ENCODE peak calls at places on chromosomes 11 and 22, in eight cellular contexts. W is sigmoid colon; B is small intestine; I is CD8-positive, alpha-beta memory T cell; X is CD4-positive, alpha-beta T cell; C is GM23338; V is heart left ventricle; L is coronary artery. T is an unnamed sample.

GRCh38 chr11:63553759-63554158 is 9.4 kb downstream of the PLAAT2 start:
- DNase-seq in W (peak; percentile 35), B (peak; percentile 56), I (peak; percentile 84), X (peak; percentile 62), C (no peak), V (no peak), L (peak; percentile 54), T (peak; percentile 84)

GRCh38 chr22:25334091-25334490 is 114.7 kb downstream of the CRYBB2 start:
- DNase-seq in W (no peak), B (peak; percentile 57), I (peak; percentile 53), X (peak; percentile 10), C (peak; percentile 95), V (no peak), L (no peak), T (no peak)

GRCh38 chr11:63663809-63664208 is 7.4 kb downstream of the ATL3 start:
- DNase-seq in W (no peak), B (no peak), I (no peak), X (no peak), C (no peak), V (no peak), L (no peak), T (peak; percentile 94)

GRCh38 chr22:36787594-36787993 is 11.7 kb upstream of the IFT27 start:
- DNase-seq in W (no peak), B (no peak), I (no peak), X (no peak), C (no peak), V (no peak), L (no peak), T (no peak)

GRCh38 chr11:105937738-105938137 is 84.3 kb downstream of the MSANTD4 start:
- DNase-seq in W (no peak), B (no peak), I (no peak), X (no peak), C (peak; percentile 44), V (no peak), L (no peak), T (no peak)

GRCh38 chr22:20241579-20242392 is 26.3 kb downstream of the RTN4R start:
- DNase-seq in W (no peak), B (no peak), I (no peak), X (no peak), C (no peak), V (no peak), L (no peak), T (no peak)

GRCh38 chr11:72240461-72241289 is 3.3 kb downstream of the PHOX2A start:
- DNase-seq in W (peak; percentile 65), B (peak; percentile 8), I (no peak), X (no peak), C (peak; percentile 34), V (no peak), L (no peak), T (peak; percentile 94)

GRCh38 chr11:96167233-96167632 is 175.8 kb downstream of the MAML2 start:
- DNase-seq in W (no peak), B (no peak), I (no peak), X (no peak), C (no peak), V (no peak), L (no peak), T (no peak)

GRCh38 chr11:118870396-118871343 is 13.0 kb upstream of the CXCR5 start:
- DNase-seq in W (peak; percentile 82), B (no peak), I (peak; percentile 58), X (no peak), C (peak; percentile 42), V (no peak), L (peak; percentile 94), T (peak; percentile 83)

GRCh38 chr11:71447791-71448256 is 369 bp downstream of the DHCR7 start:
- DNase-seq in W (no peak), B (peak; percentile 40), I (no peak), X (peak; percentile 43), C (peak; percentile 68), V (peak; percentile 53), L (peak; percentile 80), T (no peak)

GRCh38 chr11:36619502-36619901 is 21.5 kb upstream of the RAG2 start:
- DNase-seq in W (no peak), B (no peak), I (no peak), X (no peak), C (no peak), V (no peak), L (no peak), T (no peak)

GRCh38 chr22:45883811-45884170 is 93.2 kb downstream of the WNT7B start:
- DNase-seq in W (peak; percentile 25), B (no peak), I (no peak), X (no peak), C (no peak), V (no peak), L (no peak), T (no peak)

GRCh38 chr11:12125609-12126149 is 15.3 kb downstream of the MICAL2 start:
- DNase-seq in W (no peak), B (peak; percentile 56), I (no peak), X (no peak), C (no peak), V (no peak), L (no peak), T (no peak)

GRCh38 chr11:2904153-2905052 is 18.8 kb upstream of the CDKN1C start:
- DNase-seq in W (no peak), B (peak; percentile 94), I (no peak), X (no peak), C (no peak), V (no peak), L (no peak), T (no peak)

GRCh38 chr22:50676661-50677492 is 4.3 kb downstream of the SHANK3 start:
- DNase-seq in W (no peak), B (no peak), I (no peak), X (no peak), C (no peak), V (no peak), L (peak; percentile 53), T (peak; percentile 82)

GRCh38 chr22:35915477-35916013 is 113.1 kb downstream of the RBFOX2 start:
- DNase-seq in W (no peak), B (peak; percentile 35), I (no peak), X (no peak), C (no peak), V (no peak), L (no peak), T (peak; percentile 32)

DNA sequence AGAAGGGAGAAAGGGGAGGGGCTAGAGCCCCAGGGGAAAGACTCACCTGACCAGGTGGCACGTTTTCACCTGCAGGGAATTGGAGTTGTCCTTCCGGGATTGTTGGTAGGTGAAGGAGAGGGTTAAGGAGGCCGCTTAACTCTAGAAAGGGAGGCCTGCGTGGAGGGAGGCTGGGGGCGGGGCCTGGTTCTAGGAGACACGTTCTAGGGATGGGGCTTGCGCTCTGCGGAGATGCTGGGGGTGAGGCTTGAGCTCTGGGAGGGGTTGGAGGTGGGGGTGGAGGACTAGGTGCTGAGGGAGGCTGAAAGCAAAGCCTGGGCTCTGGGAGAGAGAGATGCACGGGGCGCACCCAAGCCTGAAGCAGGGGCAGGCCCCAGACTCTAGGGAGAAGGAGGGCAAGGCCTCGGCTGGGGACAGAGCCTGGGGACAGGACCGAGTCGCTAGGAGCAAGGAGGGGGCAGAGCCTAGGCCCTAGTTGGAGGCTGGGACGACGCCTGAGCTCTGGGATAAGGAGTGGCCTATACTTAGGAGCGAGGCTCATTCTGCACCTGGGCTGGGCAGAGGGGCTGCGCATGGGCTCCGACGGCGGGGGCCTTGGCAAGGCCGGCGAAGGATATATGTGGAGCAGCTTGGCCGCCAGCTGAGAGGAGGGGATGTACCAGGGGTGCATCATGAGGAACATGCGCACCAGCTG is 2.4 kb downstream of the RASGRP2 start:
- DNase-seq in W (no peak), B (no peak), I (no peak), X (no peak), C (peak; percentile 64), V (no peak), L (no peak), T (no peak)
- H3K27ac ChIP-seq in W (peak overlapping the region; percentile 98), B (no peak overlapping the region), I (no peak overlapping the region), X (peak overlapping the region; percentile 21), C (no peak overlapping the region), V (peak overlapping the region; percentile 97), L (peak overlapping the region; percentile 99), T (no peak overlapping the region)

DNA sequence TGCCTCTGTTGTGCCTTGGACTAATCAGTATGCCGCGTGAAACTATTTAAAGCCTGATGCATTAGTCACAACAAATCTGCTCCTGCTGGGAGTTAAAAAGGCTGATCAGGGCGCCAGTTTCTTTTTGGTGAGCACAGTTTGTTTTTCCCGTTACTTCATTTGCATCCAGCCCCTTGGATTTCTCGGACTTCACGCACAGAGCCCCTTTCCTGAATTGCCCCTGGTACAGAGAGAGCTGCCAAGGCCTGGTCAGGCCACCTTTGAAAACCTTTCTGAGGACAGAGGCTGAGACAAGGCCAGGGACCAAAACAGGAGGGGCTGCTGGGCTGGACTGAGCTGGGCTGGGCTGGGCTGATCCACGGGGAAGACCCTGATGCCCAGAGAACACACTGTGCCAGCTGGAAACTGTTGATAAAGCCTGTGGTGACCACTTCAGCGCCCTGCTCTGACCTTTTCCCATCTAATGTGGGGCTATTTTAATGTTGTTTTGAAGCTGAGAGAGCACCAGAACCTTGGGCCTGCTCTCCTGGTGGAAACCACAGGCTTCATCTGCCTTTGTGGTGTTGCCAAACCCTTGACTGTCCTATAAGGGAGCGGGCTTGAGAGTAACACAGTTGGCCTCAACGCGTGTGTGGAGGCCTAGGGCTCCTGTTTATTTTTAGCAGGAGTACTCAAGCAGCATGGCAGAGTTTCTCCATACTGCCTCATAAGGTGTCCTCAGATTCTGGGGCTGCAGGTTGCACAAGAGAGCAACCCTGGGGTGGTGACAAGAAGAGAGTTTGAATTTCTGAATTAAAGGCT is 44.2 kb downstream of the NAV2 start:
- DNase-seq in W (peak; percentile 77), B (no peak), I (no peak), X (no peak), C (no peak), V (no peak), L (peak; percentile 75), T (no peak)
- H3K27ac ChIP-seq in W (peak overlapping the region; percentile 68), B (no peak overlapping the region), I (no peak overlapping the region), X (no peak overlapping the region), C (no peak overlapping the region), V (peak overlapping the region; percentile 80), L (peak overlapping the region; percentile 75), T (no peak overlapping the region)

DNA sequence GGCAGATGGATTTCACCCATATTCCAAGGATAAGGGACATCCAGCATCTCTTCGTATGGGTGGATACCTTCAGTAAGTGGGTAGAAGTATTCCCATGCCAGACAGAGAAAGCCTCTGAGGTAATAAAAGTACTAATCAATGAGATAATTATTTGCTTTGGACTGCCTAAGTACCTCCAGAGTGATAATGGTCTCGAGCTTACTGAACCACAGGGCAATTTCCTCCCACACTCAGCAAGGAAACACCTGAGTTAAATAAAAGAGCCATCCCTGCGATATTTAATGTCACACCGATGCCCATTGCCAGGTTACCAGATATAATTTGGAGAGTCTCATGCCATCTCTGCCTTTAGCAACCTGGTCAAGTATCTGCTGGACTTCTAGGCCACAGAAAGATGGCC is 70.6 kb upstream of the MPEG1 start:
- DNase-seq in W (no peak), B (peak; percentile 32), I (no peak), X (no peak), C (no peak), V (no peak), L (no peak), T (no peak)
- H3K27ac ChIP-seq in W (no peak overlapping the region), B (no peak overlapping the region), I (no peak overlapping the region), X (no peak overlapping the region), C (no peak overlapping the region), V (no peak overlapping the region), L (no peak overlapping the region), T (no peak overlapping the region)

DNA sequence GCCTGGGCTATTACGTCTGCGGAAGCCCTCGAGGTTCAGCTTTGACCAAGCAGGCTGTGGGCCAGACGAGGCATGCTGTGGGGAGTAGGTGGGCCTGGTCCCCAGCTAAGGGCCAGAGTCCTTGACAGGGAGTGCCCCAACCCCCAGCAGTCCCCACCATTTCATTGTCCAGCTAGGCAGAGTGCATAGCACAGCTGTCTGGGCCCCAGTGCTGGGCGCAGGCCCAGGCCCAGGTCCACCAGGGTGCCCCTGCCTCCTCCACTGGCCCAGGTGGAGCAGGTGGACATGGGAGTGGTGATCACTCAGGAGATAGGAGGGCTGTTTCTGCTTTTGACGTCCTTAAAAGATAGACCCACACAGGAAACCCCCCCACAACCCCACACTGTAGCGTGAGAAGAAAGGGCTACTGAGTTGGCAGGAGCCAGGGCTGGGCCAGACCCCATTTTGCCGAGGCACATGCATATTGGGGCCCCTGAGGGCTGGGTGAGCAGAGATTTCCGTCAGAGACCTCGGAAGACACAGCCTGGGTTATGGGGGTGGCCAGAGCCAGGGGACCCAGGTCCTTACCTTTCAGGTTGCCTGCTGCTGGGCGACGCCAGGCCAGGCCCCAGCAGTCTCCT is 11.7 kb upstream of the SUSD2 start:
- DNase-seq in W (no peak), B (no peak), I (no peak), X (no peak), C (no peak), V (no peak), L (no peak), T (no peak)
- H3K27ac ChIP-seq in W (peak overlapping the region; percentile 30), B (no peak overlapping the region), I (no peak overlapping the region), X (peak overlapping the region; percentile 13), C (no peak overlapping the region), V (no peak overlapping the region), L (peak overlapping the region; percentile 42), T (no peak overlapping the region)